ENCODE peak calls at places on chromosomes 4 and X, in eight cellular contexts. F is HuH-7.5; U is BJ; V is SK-MEL-5; N is activated T-cell treated with anti-CD3 and anti-CD28 coated beads, Interleukin-2, amount 50 U/mL, for 72 hours; D is globus pallidus; S is ACHN; H is CD4-positive, alpha-beta memory T cell. L is an unnamed sample.

GRCh38 chr4:122746485-122746965 is 14.0 kb downstream of the BBS12 start:
- DNase-seq in F (no peak), U (no peak), V (no peak), N (peak; percentile 4), D (no peak), S (no peak), H (no peak), L (no peak)

GRCh38 chr4:38383646-38384121 is 280.3 kb upstream of the KLF3 start:
- DNase-seq in F (no peak), U (no peak), V (no peak), N (no peak), D (no peak), S (no peak), H (no peak), L (no peak)

GRCh38 chr4:58216461-58216860 is 1106.3 kb upstream of the IGFBP7 start:
- DNase-seq in F (no peak), U (no peak), V (no peak), N (no peak), D (no peak), S (no peak), H (no peak), L (no peak)

GRCh38 chrX:107678957-107679740 is 50.8 kb downstream of the PRPS1 start:
- DNase-seq in F (no peak), U (no peak), V (peak; percentile 38), N (peak; percentile 55), D (no peak), S (peak; percentile 48), H (peak; percentile 87), L (no peak)

GRCh38 chr4:185128272-185129119 is 14.6 kb upstream of the SLC25A4 start:
- DNase-seq in F (no peak), U (no peak), V (no peak), N (peak; percentile 31), D (no peak), S (no peak), H (no peak), L (no peak)

GRCh38 chr4:3669553-3669949 is 96.6 kb upstream of the ADRA2C start:
- DNase-seq in F (no peak), U (no peak), V (no peak), N (no peak), D (no peak), S (no peak), H (no peak), L (no peak)

GRCh38 chr4:159390648-159391047 is 287.8 kb downstream of the RAPGEF2 start:
- DNase-seq in F (no peak), U (peak; percentile 47), V (peak; percentile 8), N (no peak), D (no peak), S (peak; percentile 93), H (no peak), L (peak; percentile 89)

GRCh38 chr4:54879576-54879975 is 221.8 kb downstream of the KIT start:
- DNase-seq in F (no peak), U (no peak), V (no peak), N (no peak), D (no peak), S (no peak), H (no peak), L (no peak)

GRCh38 chrX:65706041-65706828 is 38.8 kb downstream of the MSN start:
- DNase-seq in F (no peak), U (no peak), V (no peak), N (peak; percentile 80), D (no peak), S (peak; percentile 73), H (no peak), L (no peak)

GRCh38 chrX:120486786-120487185 is 17.7 kb upstream of the LAMP2 start:
- DNase-seq in F (peak; percentile 8), U (no peak), V (no peak), N (no peak), D (no peak), S (no peak), H (no peak), L (no peak)